ENCODE peak calls at places on chromosomes 6 and 20, in five cellular contexts. One of them, this sample, is unnamed.

GRCh38 chr6:154542747-154543146 is 32.3 kb upstream of the CNKSR3 start:
- DNase-seq in HepG2: no peak
- DNase-seq in H1: peak
- DNase-seq in GM12878: no peak
- DNase-seq in K562: no peak
- DNase-seq in this sample: no peak

GRCh38 chr6:44730771-44731391 is 343.4 kb downstream of the CDC5L start:
- DNase-seq in K562: no peak
- DNase-seq in HepG2: no peak
- DNase-seq in H1: no peak
- DNase-seq in GM12878: no peak
- DNase-seq in this sample: no peak

GRCh38 chr6:4603291-4603690 is 172.9 kb upstream of the CDYL start:
- DNase-seq in HepG2: no peak
- DNase-seq in H1: no peak
- DNase-seq in GM12878: no peak
- DNase-seq in K562: no peak
- DNase-seq in this sample: peak

GRCh38 chr6:127968394-127968793 is 67.5 kb upstream of the THEMIS start:
- DNase-seq in GM12878: no peak
- DNase-seq in HepG2: no peak
- DNase-seq in H1: no peak
- DNase-seq in K562: no peak
- DNase-seq in this sample: no peak

GRCh38 chr20:826695-827323 is 6.7 kb upstream of the FAM110A start:
- DNase-seq in GM12878: no peak
- DNase-seq in H1: no peak
- DNase-seq in HepG2: no peak
- DNase-seq in K562: no peak
- DNase-seq in this sample: no peak

GRCh38 chr6:102223942-102224341 is 830.4 kb downstream of the GRIK2 start:
- DNase-seq in HepG2: no peak
- DNase-seq in H1: no peak
- DNase-seq in K562: no peak
- DNase-seq in GM12878: no peak
- DNase-seq in this sample: no peak

GRCh38 chr20:2955257-2955950 is 82.1 kb downstream of the PTPRA start:
- DNase-seq in GM12878: no peak
- DNase-seq in HepG2: no peak
- DNase-seq in H1: no peak
- DNase-seq in K562: no peak
- DNase-seq in this sample: no peak

GRCh38 chr6:41199427-41200246 is 1.3 kb downstream of the TREML2 start:
- DNase-seq in HepG2: no peak
- DNase-seq in H1: no peak
- DNase-seq in K562: no peak
- DNase-seq in GM12878: peak
- DNase-seq in this sample: no peak

GRCh38 chr6:106520711-106521367 is 108.5 kb downstream of the RTN4IP1 start:
- DNase-seq in HepG2: no peak
- DNase-seq in GM12878: peak
- DNase-seq in K562: peak
- DNase-seq in H1: no peak
- DNase-seq in this sample: no peak

GRCh38 chr6:129206761-129207330 is 323.9 kb downstream of the LAMA2 start:
- DNase-seq in GM12878: no peak
- DNase-seq in HepG2: no peak
- DNase-seq in K562: no peak
- DNase-seq in H1: no peak
- DNase-seq in this sample: no peak

GRCh38 chr6:33915134-33915533 is 111.3 kb upstream of the MLN start:
- DNase-seq in K562: no peak
- DNase-seq in GM12878: no peak
- DNase-seq in H1: no peak
- DNase-seq in HepG2: no peak
- DNase-seq in this sample: no peak

GRCh38 chr20:63319164-63320040 is 26.4 kb downstream of the COL20A1 start:
- DNase-seq in GM12878: no peak
- DNase-seq in K562: no peak
- DNase-seq in HepG2: no peak
- DNase-seq in H1: no peak
- DNase-seq in this sample: no peak

GRCh38 chr6:169568314-169569087 is 133.3 kb downstream of the WDR27 start:
- DNase-seq in HepG2: no peak
- DNase-seq in K562: no peak
- DNase-seq in H1: no peak
- DNase-seq in GM12878: no peak
- DNase-seq in this sample: no peak

GRCh38 chr20:64039293-64040160 is 3.5 kb downstream of the C20orf204 start:
- DNase-seq in GM12878: no peak
- DNase-seq in K562: peak
- DNase-seq in H1: no peak
- DNase-seq in HepG2: no peak
- DNase-seq in this sample: no peak

DNA sequence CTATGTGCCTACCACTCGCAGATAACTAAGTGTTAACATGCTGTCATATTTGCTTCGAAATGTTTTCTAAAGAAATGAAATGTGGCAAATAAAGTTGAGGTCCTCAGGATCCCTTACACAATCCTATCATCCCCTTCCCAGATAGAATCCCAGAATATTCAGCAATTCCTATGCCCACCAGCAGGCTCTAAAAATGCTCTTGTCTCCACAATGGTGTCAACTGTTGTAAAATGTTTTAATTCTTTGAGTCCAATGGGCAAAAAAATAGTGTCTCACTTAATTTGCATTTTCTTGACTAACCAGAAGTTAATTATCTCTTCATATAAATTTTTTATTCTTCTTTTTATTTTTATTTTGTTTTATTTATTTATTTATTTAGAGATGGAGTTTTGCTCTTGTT is 103.9 kb upstream of the MAP7 start:
- DNase-seq in H1: no peak
- DNase-seq in HepG2: no peak
- DNase-seq in K562: no peak
- DNase-seq in GM12878: no peak
- DNase-seq in this sample: no peak
- TF ChIP-seq SRF in H1: no peak
- TF ChIP-seq SRF in HepG2: no peak
- TF ChIP-seq SRF in K562: no peak
- TF ChIP-seq SRF in GM12878: no peak
- TF ChIP-seq SRF in this sample: no peak

GRCh38 chr6:137495652-137496391 is 1.6 kb upstream of the OLIG3 start:
- DNase-seq in HepG2: no peak
- DNase-seq in K562: no peak
- DNase-seq in GM12878: no peak
- DNase-seq in H1: peak
- DNase-seq in this sample: no peak
- TF ChIP-seq YY1 in HepG2: no peak
- TF ChIP-seq YY1 in K562: no peak
- TF ChIP-seq YY1 in GM12878: no peak
- TF ChIP-seq YY1 in H1: no peak
- TF ChIP-seq YY1 in this sample: no peak

GRCh38 chr6:14856177-14856576 is 389.7 kb upstream of the JARID2 start:
- DNase-seq in HepG2: no peak
- DNase-seq in H1: no peak
- DNase-seq in GM12878: no peak
- DNase-seq in K562: no peak
- DNase-seq in this sample: no peak
- TF ChIP-seq SRF in HepG2: no peak
- TF ChIP-seq SRF in H1: no peak
- TF ChIP-seq SRF in GM12878: no peak
- TF ChIP-seq SRF in K562: no peak
- TF ChIP-seq SRF in this sample: no peak

DNA sequence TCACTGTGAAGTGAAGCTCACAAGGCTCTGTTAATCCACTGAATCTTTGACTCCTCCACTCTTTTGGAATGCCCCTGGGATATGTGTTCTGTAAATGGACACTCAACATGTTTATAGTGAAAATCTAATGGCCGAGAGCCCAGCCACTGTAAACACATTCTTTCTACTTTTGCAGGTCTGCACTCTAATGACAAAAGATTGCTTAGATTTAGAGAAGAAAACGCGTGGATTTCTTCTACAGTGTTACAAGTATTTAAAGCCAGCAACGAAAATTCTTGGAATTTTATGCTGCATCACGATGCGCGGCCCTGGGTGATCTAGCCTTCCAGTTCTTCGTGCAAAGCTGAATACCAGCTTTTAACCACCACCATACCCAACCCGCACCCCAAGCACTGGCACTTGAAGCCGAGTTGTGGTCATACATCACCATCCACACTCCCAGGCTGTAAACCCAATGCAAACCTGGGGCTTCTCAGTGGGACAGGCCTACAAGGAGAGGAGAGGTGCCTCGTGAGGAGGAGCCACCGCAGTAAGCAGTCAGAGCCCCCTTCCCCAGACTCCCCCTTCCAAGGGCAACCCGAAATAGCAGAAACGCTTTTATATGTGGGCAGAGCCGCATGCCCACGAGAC is 3.7 kb upstream of the FOXO3 start:
- DNase-seq in GM12878: no peak
- DNase-seq in HepG2: no peak
- DNase-seq in H1: no peak
- DNase-seq in K562: no peak
- DNase-seq in this sample: no peak
- TF ChIP-seq YY1 in GM12878: no peak
- TF ChIP-seq YY1 in HepG2: no peak
- TF ChIP-seq YY1 in H1: no peak
- TF ChIP-seq YY1 in K562: no peak
- TF ChIP-seq YY1 in this sample: no peak

DNA sequence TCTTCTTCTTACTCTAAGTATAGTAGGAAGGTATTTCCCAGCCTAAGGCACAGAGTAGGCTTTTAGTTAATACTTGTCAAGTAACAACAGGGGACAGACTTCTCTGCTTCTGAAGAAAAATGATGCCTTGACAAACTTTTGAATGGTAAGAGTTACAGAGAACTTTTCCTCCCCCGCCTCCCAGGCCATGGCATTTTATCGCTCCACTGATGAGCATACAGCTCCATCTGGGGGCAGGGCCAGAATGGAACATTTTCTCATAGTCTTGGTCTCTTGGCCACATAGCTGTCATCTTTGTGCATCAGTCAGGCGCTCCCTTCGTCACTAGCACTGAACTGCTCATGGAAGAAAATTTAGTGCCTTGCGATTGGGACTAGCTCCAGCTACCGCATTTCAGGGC is 1066.8 kb upstream of the CITED2 start:
- DNase-seq in GM12878: no peak
- DNase-seq in K562: no peak
- DNase-seq in H1: peak
- DNase-seq in HepG2: peak
- DNase-seq in this sample: no peak
- TF ChIP-seq SRF in GM12878: no peak
- TF ChIP-seq SRF in K562: no peak
- TF ChIP-seq SRF in H1: no peak
- TF ChIP-seq SRF in HepG2: no peak
- TF ChIP-seq SRF in this sample: no peak

This sample was measured in HCT116.